ENCODE peak calls at places on chromosomes 2 and 18, in ten cellular contexts. Y, B, J, I, U, E, M, H, R and T are unnamed samples.

GRCh38 chr2:120751553-120751952 is 15.9 kb downstream of the GLI2 start:
- DNase-seq in Y (no peak), B (no peak), J (peak; percentile 14), I (peak; percentile 1), U (no peak), E (no peak), M (no peak), H (no peak), R (no peak), T (no peak)

GRCh38 chr2:70140978-70141753 is 49.7 kb downstream of the C2orf42 start:
- DNase-seq in Y (no peak), B (no peak), J (peak; percentile 100), I (peak; percentile 32), U (peak; percentile 45), E (peak; percentile 72), M (peak; percentile 35), H (peak; percentile 72), R (no peak), T (peak; percentile 46)

GRCh38 chr18:8705280-8705940 is at the start of gene MTCL1:
- DNase-seq in Y (no peak), B (no peak), J (no peak), I (peak; percentile 14), U (peak; percentile 74), E (peak; percentile 65), M (no peak), H (peak; percentile 86), R (no peak), T (no peak)

GRCh38 chr2:173590278-173590811 is 235.7 kb downstream of the CDCA7 start:
- DNase-seq in Y (peak; percentile 96), B (peak; percentile 92), J (peak; percentile 99), I (peak; percentile 83), U (peak; percentile 96), E (peak; percentile 63), M (no peak), H (no peak), R (peak; percentile 86), T (no peak)

GRCh38 chr2:118012778-118013177 is 1.1 kb downstream of the CCDC93 start:
- DNase-seq in Y (no peak), B (no peak), J (peak; percentile 25), I (no peak), U (no peak), E (no peak), M (no peak), H (no peak), R (no peak), T (no peak)

GRCh38 chr2:168194784-168195522 is 52.4 kb downstream of the STK39 start:
- DNase-seq in Y (no peak), B (no peak), J (no peak), I (no peak), U (peak; percentile 37), E (no peak), M (peak; percentile 53), H (peak; percentile 65), R (no peak), T (no peak)

GRCh38 chr2:224948859-224949258 is 93.4 kb downstream of the DOCK10 start:
- DNase-seq in Y (no peak), B (no peak), J (peak; percentile 70), I (no peak), U (peak; percentile 75), E (no peak), M (peak; percentile 95), H (no peak), R (no peak), T (no peak)

GRCh38 chr2:236109473-236109872 is 58.7 kb downstream of the GBX2 start:
- DNase-seq in Y (no peak), B (no peak), J (no peak), I (no peak), U (no peak), E (no peak), M (no peak), H (no peak), R (no peak), T (no peak)

GRCh38 chr2:45458909-45459563 is 152.0 kb downstream of the SRBD1 start:
- DNase-seq in Y (no peak), B (no peak), J (peak; percentile 86), I (peak; percentile 22), U (peak; percentile 80), E (no peak), M (peak; percentile 59), H (no peak), R (peak; percentile 36), T (no peak)

GRCh38 chr2:234885884-234886283 is 65.9 kb upstream of the SH3BP4 start:
- DNase-seq in Y (no peak), B (no peak), J (no peak), I (no peak), U (no peak), E (no peak), M (no peak), H (no peak), R (no peak), T (no peak)

GRCh38 chr2:8999047-8999446 is 4.4 kb downstream of the MBOAT2 start:
- DNase-seq in Y (no peak), B (no peak), J (no peak), I (no peak), U (no peak), E (no peak), M (no peak), H (no peak), R (no peak), T (no peak)

GRCh38 chr2:48249093-48249492 is 280.9 kb upstream of the STON1 start:
- DNase-seq in Y (no peak), B (peak; percentile 8), J (no peak), I (peak; percentile 40), U (peak; percentile 42), E (no peak), M (peak; percentile 7), H (no peak), R (no peak), T (no peak)

GRCh38 chr2:125979886-125980285 is 676.1 kb upstream of the GYPC start:
- DNase-seq in Y (no peak), B (no peak), J (no peak), I (no peak), U (no peak), E (no peak), M (no peak), H (no peak), R (no peak), T (no peak)

GRCh38 chr2:196278491-196278911 is 107.1 kb upstream of the STK17B start:
- DNase-seq in Y (no peak), B (no peak), J (peak; percentile 72), I (no peak), U (peak; percentile 85), E (no peak), M (no peak), H (no peak), R (no peak), T (no peak)

GRCh38 chr18:40094441-40094840 is 1860.6 kb upstream of the PIK3C3 start:
- DNase-seq in Y (no peak), B (no peak), J (peak; percentile 5), I (no peak), U (no peak), E (no peak), M (no peak), H (no peak), R (no peak), T (no peak)

GRCh38 chr2:85737481-85737880 is 16.3 kb upstream of the ATOH8 start:
- DNase-seq in Y (no peak), B (no peak), J (peak; percentile 73), I (peak; percentile 76), U (peak; percentile 86), E (peak; percentile 86), M (no peak), H (no peak), R (peak; percentile 81), T (no peak)

GRCh38 chr18:54140641-54141040 is 83.8 kb downstream of the MBD2 start:
- DNase-seq in Y (no peak), B (no peak), J (no peak), I (no peak), U (peak; percentile 34), E (no peak), M (no peak), H (no peak), R (no peak), T (no peak)

GRCh38 chr18:35580748-35581534 is 599 bp upstream of the GALNT1 start:
- DNase-seq in Y (no peak), B (no peak), J (peak; percentile 26), I (peak; percentile 51), U (peak; percentile 55), E (peak; percentile 77), M (peak; percentile 48), H (peak; percentile 81), R (peak; percentile 8), T (peak; percentile 27)

GRCh38 chr2:97011977-97012569 is 25.7 kb upstream of the FAM178B start:
- DNase-seq in Y (no peak), B (peak; percentile 46), J (peak; percentile 74), I (peak; percentile 23), U (peak; percentile 57), E (no peak), M (peak; percentile 58), H (peak; percentile 28), R (peak; percentile 45), T (no peak)